ENCODE peak calls at places on chromosomes 13 and 19, in four cellular contexts. V is H1, L is psoas muscle, P is esophagus muscularis mucosa. S is an unnamed sample.

GRCh38 chr13:30340367-30341184 is 33.2 kb upstream of the KATNAL1 start:
- DNase-seq in V (no peak), L (peak; percentile 86), P (no peak), S (no peak)

GRCh38 chr13:90889906-90890305 is 457.6 kb upstream of the MIR17HG start:
- DNase-seq in V (no peak), L (no peak), P (no peak), S (no peak)

GRCh38 chr19:34676697-34677385 is at the start of gene SCGB2B2:
- DNase-seq in V (no peak), L (no peak), P (no peak), S (no peak)

GRCh38 chr19:15488489-15489226 is 9.4 kb upstream of the PGLYRP2 start:
- DNase-seq in V (no peak), L (peak; percentile 85), P (no peak), S (no peak)

GRCh38 chr19:29622191-29623070 is 16.3 kb downstream of the POP4 start:
- DNase-seq in V (no peak), L (peak; percentile 29), P (no peak), S (no peak)

GRCh38 chr19:53537523-53538377 is at the start of gene ZNF331:
- DNase-seq in V (no peak), L (peak; percentile 93), P (peak; percentile 94), S (peak; percentile 56)

GRCh38 chr13:110126391-110126961 is 180.5 kb downstream of the COL4A1 start:
- DNase-seq in V (no peak), L (peak; percentile 78), P (peak; percentile 92), S (peak; percentile 84)

GRCh38 chr19:18785179-18786124 is 5.7 kb downstream of the COMP start:
- DNase-seq in V (no peak), L (peak; percentile 91), P (no peak), S (peak; percentile 81)

GRCh38 chr13:111958612-111959395 is 108.1 kb upstream of the SOX1 start:
- DNase-seq in V (no peak), L (no peak), P (no peak), S (no peak)

GRCh38 chr19:13718733-13719132 is 45.6 kb upstream of the MRI1 start:
- DNase-seq in V (peak; percentile 29), L (no peak), P (no peak), S (peak; percentile 31)

GRCh38 chr19:13539332-13539731 is 33.1 kb upstream of the CACNA1A start:
- DNase-seq in V (no peak), L (no peak), P (no peak), S (no peak)

GRCh38 chr19:4554717-4555116 is 4.8 kb downstream of the SEMA6B start:
- DNase-seq in V (no peak), L (no peak), P (no peak), S (no peak)

GRCh38 chr19:30535011-30535410 is 162.8 kb downstream of the ZNF536 start:
- DNase-seq in V (no peak), L (no peak), P (no peak), S (no peak)

GRCh38 chr13:76672422-76672821 is 213.8 kb downstream of the KCTD12 start:
- DNase-seq in V (no peak), L (no peak), P (no peak), S (no peak)

GRCh38 chr19:58406818-58407657 is 1.4 kb upstream of the ZNF584 start:
- DNase-seq in V (no peak), L (no peak), P (no peak), S (no peak)
- H3K27ac ChIP-seq in V (no peak overlapping the region), L (peak overlapping the region; percentile 79), P (peak overlapping the region; percentile 92), S (peak overlapping the region; percentile 93)

DNA sequence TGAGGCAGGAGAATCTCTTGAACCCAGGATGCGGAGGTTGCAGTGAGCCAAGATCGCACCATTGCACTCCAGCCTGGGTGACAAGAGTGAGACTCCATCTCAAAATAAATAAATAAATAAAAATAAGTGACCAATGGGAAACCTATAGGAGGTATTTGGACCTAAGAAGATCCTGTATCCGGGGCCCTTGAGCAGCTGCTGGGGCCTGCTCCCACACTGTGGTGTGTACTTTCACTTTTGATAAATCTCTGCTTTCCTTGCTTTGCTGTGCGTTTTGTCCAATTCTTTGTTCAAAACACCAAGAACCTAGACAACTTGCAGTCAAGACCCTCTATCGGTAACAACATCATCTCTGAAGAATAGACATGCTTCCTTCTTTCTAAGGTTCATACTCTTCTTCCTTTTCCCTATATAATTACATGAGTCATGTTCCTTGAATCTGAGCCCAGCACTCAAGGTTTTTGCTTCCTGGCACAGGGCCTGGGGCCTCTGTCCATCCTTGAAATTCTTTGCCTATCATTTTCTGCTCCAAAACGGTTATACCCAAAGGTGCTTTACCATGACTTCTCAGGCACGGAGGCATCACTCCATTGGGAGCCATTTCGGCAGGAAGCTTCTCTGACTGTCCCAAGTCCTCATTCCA is 14.2 kb upstream of the PNMA8C start:
- DNase-seq in V (no peak), L (no peak), P (no peak), S (no peak)
- H3K27ac ChIP-seq in V (no peak overlapping the region), L (no peak overlapping the region), P (no peak overlapping the region), S (no peak overlapping the region)

DNA sequence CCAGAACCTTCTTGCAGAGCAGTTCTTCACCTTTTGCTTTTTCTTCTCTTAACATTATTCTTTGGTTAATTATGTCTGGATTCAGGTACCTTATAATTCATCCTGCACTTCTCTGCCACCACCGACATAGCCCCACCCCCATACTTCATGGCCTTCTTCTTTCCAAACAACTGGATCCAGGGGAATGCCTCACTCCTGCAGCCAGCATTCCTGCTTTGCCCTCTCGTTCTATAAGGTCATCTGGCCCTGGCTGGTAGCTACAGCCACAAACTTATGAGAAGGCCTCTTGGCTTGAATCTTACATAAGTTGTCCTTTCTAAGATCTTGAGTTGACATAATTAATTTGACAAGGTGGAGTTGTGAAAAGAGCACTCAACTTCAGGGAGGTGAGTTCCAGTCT is 84.1 kb upstream of the FRY start:
- DNase-seq in V (no peak), L (no peak), P (no peak), S (no peak)
- H3K27ac ChIP-seq in V (no peak overlapping the region), L (no peak overlapping the region), P (no peak overlapping the region), S (no peak overlapping the region)

GRCh38 chr19:49879243-49879960 is 1.9 kb downstream of the TBC1D17 start:
- DNase-seq in V (no peak), L (peak; percentile 54), P (no peak), S (no peak)
- H3K27ac ChIP-seq in V (no peak overlapping the region), L (peak overlapping the region; percentile 12), P (no peak overlapping the region), S (no peak overlapping the region)

DNA sequence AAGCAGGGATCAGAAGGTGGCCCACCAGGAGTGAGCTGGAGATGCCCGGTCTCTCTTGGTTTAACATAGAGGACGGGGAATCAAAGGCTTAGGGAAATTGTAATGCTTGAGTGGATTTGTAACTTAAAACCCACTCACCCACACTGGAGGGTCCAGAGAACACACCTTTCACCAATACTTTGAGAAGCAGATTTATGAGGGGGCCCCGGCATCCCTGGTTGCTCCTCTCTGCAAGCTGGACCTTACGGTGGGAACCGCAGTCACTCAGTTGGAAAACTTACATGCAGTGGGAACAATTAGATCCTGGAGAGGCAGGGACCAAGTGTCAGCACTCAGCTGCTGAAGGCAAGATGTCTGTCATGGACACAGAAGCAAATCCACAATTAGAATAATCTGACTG is 20.5 kb downstream of the PPP5C start:
- DNase-seq in V (no peak), L (no peak), P (no peak), S (no peak)
- H3K27ac ChIP-seq in V (no peak overlapping the region), L (no peak overlapping the region), P (no peak overlapping the region), S (no peak overlapping the region)

GRCh38 chr19:48746738-48747575 is at the start of gene IZUMO1:
- DNase-seq in V (no peak), L (peak; percentile 87), P (no peak), S (peak; percentile 83)
- H3K27ac ChIP-seq in V (peak within 1 kb of the TSS; percentile 66), L (peak within 1 kb of the TSS; percentile 71), P (peak within 1 kb of the TSS; percentile 65), S (peak within 1 kb of the TSS; percentile 72)

GRCh38 chr19:39362682-39363657 is 20.7 kb downstream of the SAMD4B start:
- DNase-seq in V (no peak), L (no peak), P (no peak), S (no peak)

GRCh38 chr19:39365531-39365930 is 23.3 kb downstream of the SAMD4B start:
- DNase-seq in V (no peak), L (no peak), P (no peak), S (no peak)

GRCh38 chr19:39360599-39360998 is 18.4 kb downstream of the SAMD4B start:
- DNase-seq in V (no peak), L (no peak), P (no peak), S (no peak)

GRCh38 chr19:39359026-39359425 is 16.8 kb downstream of the SAMD4B start:
- DNase-seq in V (no peak), L (no peak), P (no peak), S (no peak)

GRCh38 chr19:39363909-39364457 is 21.8 kb downstream of the SAMD4B start:
- DNase-seq in V (no peak), L (peak; percentile 77), P (no peak), S (no peak)
- H3K27ac ChIP-seq in V (no peak overlapping the region), L (peak overlapping the region; percentile 76), P (peak overlapping the region; percentile 79), S (no peak overlapping the region)